ENCODE peak calls at places on chromosomes 16 and 17, in four cellular contexts. R is IMR-90, T is mesenchymal stem cell, Y is H9. C is an unnamed sample.

GRCh38 chr17:35052780-35053179 is 10.7 kb downstream of the RFFL start:
- DNase-seq in R (no peak), T (no peak), Y (no peak), C (no peak)

GRCh38 chr16:27720731-27721547 is 171.0 kb downstream of the KATNIP start:
- DNase-seq in R (no peak), T (no peak), Y (no peak), C (no peak)

GRCh38 chr17:82536220-82537201 is 17.0 kb downstream of the FOXK2 start:
- DNase-seq in R (peak), T (peak), Y (no peak), C (no peak)

GRCh38 chr16:14251419-14251818 is 180.3 kb downstream of the MRTFB start:
- DNase-seq in R (no peak), T (no peak), Y (no peak), C (no peak)

GRCh38 chr17:15946611-15947120 is 1.7 kb downstream of the ADORA2B start:
- DNase-seq in R (no peak), T (peak), Y (no peak), C (no peak)

GRCh38 chr17:44599298-44600175 is 42.3 kb downstream of the FZD2 start:
- DNase-seq in R (peak), T (peak), Y (peak), C (peak)

GRCh38 chr16:79071424-79071823 is 529.1 kb downstream of the MAF start:
- DNase-seq in R (no peak), T (peak), Y (no peak), C (no peak)

GRCh38 chr17:46063239-46063638 is 64.2 kb downstream of the STH start:
- DNase-seq in R (peak), T (peak), Y (no peak), C (no peak)

GRCh38 chr16:81556715-81557284 is 112.2 kb downstream of the CMIP start:
- DNase-seq in R (no peak), T (peak), Y (no peak), C (no peak)

GRCh38 chr17:81397314-81398169 is 2.3 kb downstream of the BAHCC1 start:
- DNase-seq in R (peak), T (peak), Y (peak), C (peak)

GRCh38 chr17:60406887-60407286 is 15.0 kb upstream of the USP32 start:
- DNase-seq in R (no peak), T (no peak), Y (no peak), C (no peak)

GRCh38 chr16:69894675-69895074 is 56.5 kb upstream of the CLEC18A start:
- DNase-seq in R (no peak), T (no peak), Y (no peak), C (no peak)

GRCh38 chr16:25013751-25014499 is 1.2 kb downstream of the ARHGAP17 start:
- DNase-seq in R (no peak), T (no peak), Y (no peak), C (no peak)

GRCh38 chr17:37490638-37491614 is 1.2 kb downstream of the DUSP14 start:
- DNase-seq in R (peak), T (peak), Y (peak), C (peak)

GRCh38 chr17:43468746-43469544 is 14.8 kb upstream of the DHX8 start:
- DNase-seq in R (peak), T (peak), Y (no peak), C (no peak)

GRCh38 chr16:4613636-4614570 is 785 bp downstream of the UBALD1 start:
- DNase-seq in R (peak), T (peak), Y (peak), C (no peak)
- H3K14ac ChIP-seq in R (peak), T (peak), Y (peak), C (peak)

GRCh38 chr16:67404740-67405226 is 11.5 kb upstream of the TPPP3 start:
- DNase-seq in R (no peak), T (no peak), Y (no peak), C (no peak)

GRCh38 chr16:67407176-67407787 is 9.0 kb downstream of the ZDHHC1 start:
- DNase-seq in R (peak), T (no peak), Y (no peak), C (no peak)

GRCh38 chr16:67405336-67405735 is 10.9 kb downstream of the ZDHHC1 start:
- DNase-seq in R (no peak), T (no peak), Y (no peak), C (no peak)

GRCh38 chr16:67406628-67407027 is 9.6 kb downstream of the ZDHHC1 start:
- DNase-seq in R (peak), T (peak), Y (no peak), C (no peak)

DNA sequence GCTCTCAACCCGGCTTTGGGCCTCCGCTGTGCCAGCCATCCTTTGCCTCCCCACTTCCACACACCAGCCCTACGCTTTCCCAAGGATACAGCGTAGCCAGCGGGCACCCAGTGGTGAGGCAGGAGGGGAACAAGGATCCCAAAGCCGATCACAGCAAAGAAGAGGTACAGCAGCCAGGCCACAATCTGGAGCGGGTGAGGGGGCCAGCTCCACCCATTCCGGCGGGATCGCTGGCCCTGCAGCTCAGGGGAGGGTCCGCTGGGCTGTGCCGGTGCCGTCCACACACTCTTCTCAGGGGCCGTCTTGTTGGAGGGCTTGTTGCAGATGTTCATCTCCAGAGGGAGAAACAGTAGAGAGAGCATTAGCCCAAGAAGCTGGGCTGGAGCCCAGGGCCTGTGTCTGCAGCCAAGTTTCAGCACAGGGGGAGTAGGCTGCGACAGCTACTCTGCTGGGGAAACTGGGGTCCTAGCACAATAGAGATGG is 10.1 kb downstream of the ZDHHC1 start:
- DNase-seq in R (no peak), T (no peak), Y (no peak), C (no peak)
- H2BK120ac ChIP-seq in R (peak), T (no peak), Y (no peak), C (no peak)

GRCh38 chr17:10177131-10177920 is 21.1 kb downstream of the GAS7 start:
- DNase-seq in R (no peak), T (no peak), Y (peak), C (no peak)

GRCh38 chr17:10183931-10184930 is 14.2 kb downstream of the GAS7 start:
- DNase-seq in R (no peak), T (no peak), Y (no peak), C (no peak)

GRCh38 chr17:10182785-10183184 is 15.6 kb downstream of the GAS7 start:
- DNase-seq in R (no peak), T (no peak), Y (no peak), C (no peak)

GRCh38 chr17:10177921-10178788 is 20.3 kb downstream of the GAS7 start:
- DNase-seq in R (peak), T (peak), Y (peak), C (no peak)

GRCh38 chr17:10178789-10179075 is 19.7 kb downstream of the GAS7 start:
- DNase-seq in R (no peak), T (no peak), Y (no peak), C (no peak)
- H3K14ac ChIP-seq in R (no peak), T (no peak), Y (no peak), C (no peak)

DNA sequence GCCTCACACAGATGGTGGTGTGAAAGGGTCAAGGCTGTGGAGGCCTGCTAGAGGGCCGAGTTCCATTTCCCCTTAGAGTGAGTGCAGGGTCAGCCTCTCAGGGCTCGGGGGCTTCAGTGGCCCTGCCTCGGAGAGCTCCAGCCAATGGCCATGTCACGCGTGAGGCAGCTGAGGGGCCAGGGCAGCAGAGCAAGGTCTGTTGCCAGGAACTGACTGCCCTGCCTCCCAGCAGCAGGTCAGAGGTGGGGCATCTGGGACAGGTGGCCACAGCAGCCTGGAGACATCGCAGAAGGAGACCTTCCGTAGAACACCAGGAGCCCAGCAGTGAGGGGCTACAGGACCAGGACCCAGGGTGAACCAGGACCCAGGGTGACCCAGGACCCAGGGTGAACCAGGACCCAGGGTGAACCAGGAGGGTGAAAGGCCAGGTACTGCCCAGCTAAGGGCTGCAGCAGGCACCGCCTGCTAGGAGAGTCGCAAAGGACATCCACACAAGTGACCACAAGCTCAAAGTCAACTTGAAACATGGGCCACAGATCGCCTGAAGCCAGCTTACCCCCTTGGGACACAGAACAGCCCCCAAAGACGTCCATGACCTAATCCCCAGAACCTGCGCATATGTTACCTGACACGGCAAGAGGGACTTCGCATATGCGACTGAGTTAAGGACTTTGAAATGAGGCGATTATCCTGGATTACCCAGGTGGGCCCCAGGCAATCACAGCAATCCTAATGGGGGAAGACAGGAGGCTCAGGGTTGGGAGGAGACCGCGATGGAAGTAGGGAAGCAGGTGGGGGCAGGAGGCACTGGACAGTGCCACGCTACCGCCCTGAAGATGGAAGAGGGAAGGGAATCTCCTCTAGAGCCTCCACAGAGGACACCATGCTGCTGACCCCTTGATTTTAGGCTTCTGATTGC is 4.8 kb upstream of the MEAK7 start:
- DNase-seq in R (no peak), T (no peak), Y (no peak), C (no peak)
- H2BK120ac ChIP-seq in R (no peak), T (no peak), Y (no peak), C (no peak)

GRCh38 chr16:1528921-1529537 is 4.4 kb upstream of the TMEM204 start:
- DNase-seq in R (no peak), T (no peak), Y (no peak), C (no peak)
- H3K14ac ChIP-seq in R (no peak), T (no peak), Y (no peak), C (no peak)

C was measured in neuronal stem cell.